ENCODE peak calls at places on chromosomes 13 and 19, in seven cellular contexts. K is GM23338; C is tibial artery; X is CD8-positive, alpha-beta memory T cell; M is endothelial cell of umbilical vein; F is mammary epithelial cell; E is GM23248. J is an unnamed sample.

GRCh38 chr13:27997904-27998522 is 9.5 kb upstream of the URAD start:
- DNase-seq in M (peak; percentile 39), C (peak; percentile 79), X (no peak), F (peak; percentile 36), K (peak; percentile 87), E (peak; percentile 71), J (no peak)

GRCh38 chr13:44198826-44199225 is 174.8 kb upstream of the SERP2 start:
- DNase-seq in F (peak; percentile 27), X (no peak), K (no peak), M (no peak), E (no peak), C (no peak), J (no peak)

GRCh38 chr19:16160943-16161560 is 12.3 kb downstream of the CIB3 start:
- DNase-seq in M (peak; percentile 33), K (no peak), C (no peak), E (peak; percentile 83), F (peak; percentile 93), X (no peak), J (no peak)

GRCh38 chr19:1837222-1837565 is 11.1 kb downstream of the REXO1 start:
- DNase-seq in K (no peak), E (no peak), X (no peak), F (no peak), C (no peak), M (no peak), J (no peak)

GRCh38 chr13:24308488-24309020 is 826 bp upstream of the C1QTNF9 start:
- DNase-seq in E (no peak), K (no peak), M (no peak), C (no peak), X (no peak), F (no peak), J (no peak)

GRCh38 chr19:7657047-7657779 is 11.6 kb upstream of the RETN start:
- DNase-seq in C (no peak), K (no peak), M (no peak), X (no peak), E (peak; percentile 54), F (no peak), J (no peak)

GRCh38 chr13:80339841-80340642 is 884 bp downstream of the SPRY2 start:
- DNase-seq in F (peak; percentile 52), E (peak; percentile 75), X (no peak), K (peak; percentile 31), C (peak; percentile 76), M (peak; percentile 49), J (peak; percentile 43)

GRCh38 chr19:34213283-34213682 is 41.0 kb downstream of the LSM14A start:
- DNase-seq in C (no peak), M (no peak), F (no peak), K (no peak), X (no peak), E (no peak), J (no peak)

GRCh38 chr13:24280722-24281121 is 28.7 kb upstream of the C1QTNF9 start:
- DNase-seq in M (no peak), E (no peak), F (no peak), X (no peak), C (no peak), K (no peak), J (no peak)

GRCh38 chr19:1259873-1260748 is 9.0 kb upstream of the CIRBP start:
- DNase-seq in F (no peak), C (peak; percentile 75), M (peak; percentile 24), K (no peak), E (peak; percentile 67), X (peak; percentile 78), J (no peak)

GRCh38 chr13:46479286-46479685 is 73.7 kb upstream of the LRCH1 start:
- DNase-seq in C (no peak), X (no peak), E (no peak), M (no peak), K (no peak), F (no peak), J (no peak)

GRCh38 chr13:97329331-97329730 is 104.6 kb upstream of the RAP2A start:
- DNase-seq in C (no peak), M (peak; percentile 33), X (no peak), F (no peak), K (peak; percentile 14), E (peak; percentile 22), J (no peak)

GRCh38 chr13:110628477-110628793 is 13.1 kb downstream of the NAXD start:
- DNase-seq in F (no peak), E (no peak), X (no peak), M (no peak), C (no peak), K (no peak), J (peak; percentile 56)

GRCh38 chr13:93290503-93290902 is 63.9 kb downstream of the GPC6 start:
- DNase-seq in E (peak; percentile 38), M (no peak), F (no peak), C (no peak), K (no peak), X (no peak), J (no peak)

GRCh38 chr19:55186080-55186479 is 6.0 kb upstream of the SYT5 start:
- DNase-seq in C (no peak), F (no peak), X (no peak), M (no peak), K (no peak), E (no peak), J (no peak)

GRCh38 chr13:44815507-44816074 is 173.7 kb downstream of the NUFIP1 start:
- DNase-seq in K (peak; percentile 62), F (peak; percentile 92), X (no peak), C (no peak), M (peak; percentile 54), E (peak; percentile 95), J (peak; percentile 54)

GRCh38 chr19:38229585-38230073 is 5.6 kb upstream of the DPF1 start:
- DNase-seq in E (peak; percentile 87), M (peak; percentile 77), K (peak; percentile 79), F (peak; percentile 79), C (no peak), X (peak; percentile 61), J (no peak)

GRCh38 chr13:112733112-112733511 is 43.3 kb downstream of the ATP11A start:
- DNase-seq in F (no peak), M (no peak), E (no peak), C (no peak), K (peak; percentile 79), X (no peak), J (no peak)

GRCh38 chr19:6103217-6103644 is 7.1 kb downstream of the RFX2 start:
- DNase-seq in M (peak; percentile 98), X (no peak), F (peak; percentile 99), C (peak; percentile 96), E (peak; percentile 96), K (no peak), J (peak; percentile 78)

GRCh38 chr19:3313199-3313575 is 53.2 kb upstream of the NFIC start:
- DNase-seq in F (no peak), X (no peak), K (no peak), C (no peak), M (no peak), E (no peak), J (no peak)

GRCh38 chr19:3315676-3315973 is 50.8 kb upstream of the NFIC start:
- DNase-seq in K (no peak), M (no peak), C (no peak), X (no peak), F (no peak), E (no peak), J (no peak)

GRCh38 chr19:3316659-3317207 is 49.6 kb upstream of the NFIC start:
- DNase-seq in X (no peak), K (no peak), E (no peak), F (no peak), M (no peak), C (no peak), J (no peak)

GRCh38 chr19:3314962-3315675 is 51.3 kb upstream of the NFIC start:
- DNase-seq in M (no peak), K (no peak), E (no peak), X (no peak), F (no peak), C (no peak), J (no peak)

GRCh38 chr19:3316132-3316648 is 50.2 kb upstream of the NFIC start:
- DNase-seq in X (no peak), E (no peak), K (no peak), M (no peak), C (no peak), F (no peak), J (no peak)
- H3K4me1 ChIP-seq in X (no peaks in the 10 kb centered on the region), E (no peaks in the 10 kb centered on the region), K (no peaks in the 10 kb centered on the region), M (no peaks in the 10 kb centered on the region), C (no peaks in the 10 kb centered on the region), F (no peaks in the 10 kb centered on the region), J (no peaks in the 10 kb centered on the region)

DNA sequence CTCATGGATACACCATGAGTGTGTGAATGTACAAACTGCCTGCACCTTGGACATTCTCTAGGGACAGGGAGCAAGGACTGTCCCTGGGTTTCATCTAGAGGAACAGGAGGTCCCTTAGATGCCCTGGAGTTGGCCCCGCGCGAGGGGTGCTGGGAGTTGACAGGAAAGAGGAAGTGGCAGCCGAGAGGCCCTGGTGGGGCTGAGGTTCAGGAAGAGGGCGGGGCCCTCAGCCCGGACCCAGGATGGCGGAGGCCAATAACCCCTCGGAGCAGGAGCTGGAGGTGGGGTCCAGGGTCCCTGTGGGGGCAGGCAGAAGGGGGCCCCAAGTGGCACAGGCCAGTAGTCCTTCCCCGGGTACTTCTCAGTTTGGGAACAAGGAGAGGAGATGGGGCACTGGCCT is 6.9 kb downstream of the PKN1 start:
- DNase-seq in E (no peak), M (peak; percentile 33), K (peak; percentile 35), C (peak; percentile 81), F (no peak), X (peak; percentile 85), J (peak; percentile 31)
- H3K4me3 ChIP-seq in E (no peak overlapping the region), M (no peak overlapping the region), K (no peak overlapping the region), C (no peak overlapping the region), F (no peak overlapping the region), X (peak overlapping the region; percentile 75), J (no peak overlapping the region)

GRCh38 chr19:13082192-13083007 is 20.3 kb downstream of the LYL1 start:
- DNase-seq in X (no peak), F (no peak), K (peak; percentile 74), C (no peak), M (peak; percentile 57), E (peak; percentile 63), J (peak; percentile 71)
- H3K27ac ChIP-seq in X (no peak overlapping the region), F (no peak overlapping the region), K (no peak overlapping the region), C (peak overlapping the region; percentile 94), M (no peak overlapping the region), E (no peak overlapping the region), J (peak overlapping the region; percentile 93)

DNA sequence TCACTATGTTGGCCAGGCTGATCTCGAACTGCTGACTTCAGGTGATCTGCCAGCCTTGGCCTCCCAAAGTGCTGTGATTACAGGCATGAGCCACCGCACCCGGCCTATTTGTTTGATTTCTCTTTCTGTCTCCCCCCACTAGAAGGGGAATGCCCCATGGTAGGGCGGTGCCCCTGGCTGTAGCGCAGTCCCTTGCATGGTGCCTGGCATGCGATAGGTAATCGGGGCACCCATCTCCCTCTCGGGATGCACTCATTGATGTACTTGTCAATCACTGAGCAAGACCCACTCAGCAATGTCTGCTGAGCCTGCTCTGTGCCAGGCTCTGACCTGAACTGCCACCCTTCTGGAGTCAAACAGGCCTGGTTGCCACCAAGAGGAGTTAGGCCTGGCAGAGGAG is 19.8 kb downstream of the DNM2 start:
- DNase-seq in X (no peak), K (no peak), E (no peak), C (no peak), M (no peak), F (no peak), J (no peak)
- H3K4me1 ChIP-seq in X (peaks cover 21% of the 10 kb centered on the region), K (no peaks in the 10 kb centered on the region), E (no peaks in the 10 kb centered on the region), C (peaks cover 8% of the 10 kb centered on the region), M (peaks cover 8% of the 10 kb centered on the region), F (no peaks in the 10 kb centered on the region), J (no peaks in the 10 kb centered on the region)

DNA sequence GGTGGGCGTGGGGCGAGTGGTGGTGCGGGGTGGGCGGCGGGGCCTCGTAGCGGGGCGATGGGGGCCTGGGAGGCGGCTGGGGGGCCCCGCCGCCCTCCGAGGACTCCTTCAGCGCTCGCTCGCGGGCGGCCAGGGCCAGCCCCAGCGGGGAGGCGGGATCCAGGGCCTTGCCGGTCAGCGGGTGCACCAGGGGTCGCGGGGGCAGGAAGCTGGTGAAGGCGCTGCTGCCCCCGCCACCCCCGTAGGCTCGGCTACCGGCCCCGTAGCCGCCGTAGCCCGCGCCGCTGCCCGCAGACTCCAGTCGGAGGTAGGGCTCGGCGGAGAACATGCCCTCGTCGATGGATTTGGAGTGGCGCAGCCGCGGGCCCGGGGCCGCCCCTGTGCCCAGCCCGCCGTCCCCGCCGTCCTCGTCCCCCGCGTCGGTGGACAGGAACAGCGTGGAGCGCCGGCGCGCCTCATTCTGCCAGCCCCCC is 18.6 kb downstream of the C19orf81 start:
- DNase-seq in C (no peak), X (no peak), K (peak; percentile 39), M (no peak), E (no peak), F (no peak), J (no peak)
- H3K4me3 ChIP-seq in C (no peak overlapping the region), X (no peak overlapping the region), K (peak overlapping the region; percentile 47), M (no peak overlapping the region), E (no peak overlapping the region), F (no peak overlapping the region), J (no peak overlapping the region)